ENCODE peak calls at places on chromosomes 5 and 9, in four cellular contexts. One of them, this sample, is unnamed.

GRCh38 chr5:72818866-72819534 is 2.5 kb downstream of the TNPO1 start:
- DNase-seq in kidney epithelial cell: no peak
- DNase-seq in sigmoid colon: peak
- DNase-seq in left ventricle myocardium inferior: peak
- DNase-seq in this sample: peak

GRCh38 chr5:147467973-147468508 is 41.8 kb downstream of the DPYSL3 start:
- DNase-seq in kidney epithelial cell: no peak
- DNase-seq in sigmoid colon: no peak
- DNase-seq in left ventricle myocardium inferior: no peak
- DNase-seq in this sample: no peak

GRCh38 chr9:127124091-127124490 is 1.7 kb upstream of the ANGPTL2 start:
- DNase-seq in kidney epithelial cell: no peak
- DNase-seq in sigmoid colon: peak
- DNase-seq in left ventricle myocardium inferior: no peak
- DNase-seq in this sample: no peak

GRCh38 chr9:11149065-11149464 is 536.3 kb upstream of the PTPRD start:
- DNase-seq in kidney epithelial cell: no peak
- DNase-seq in sigmoid colon: no peak
- DNase-seq in left ventricle myocardium inferior: no peak
- DNase-seq in this sample: no peak

GRCh38 chr9:122334916-122335315 is 35.9 kb upstream of the PTGS1 start:
- DNase-seq in kidney epithelial cell: no peak
- DNase-seq in sigmoid colon: no peak
- DNase-seq in left ventricle myocardium inferior: no peak
- DNase-seq in this sample: no peak

GRCh38 chr5:72109625-72110024 is 2.4 kb downstream of the MAP1B start:
- DNase-seq in kidney epithelial cell: no peak
- DNase-seq in sigmoid colon: no peak
- DNase-seq in left ventricle myocardium inferior: no peak
- DNase-seq in this sample: no peak

GRCh38 chr9:101951598-101951997 is 213.2 kb upstream of the GRIN3A start:
- DNase-seq in kidney epithelial cell: no peak
- DNase-seq in sigmoid colon: no peak
- DNase-seq in left ventricle myocardium inferior: no peak
- DNase-seq in this sample: no peak

GRCh38 chr5:74935752-74936091 is 69.5 kb upstream of the FAM169A start:
- DNase-seq in kidney epithelial cell: no peak
- DNase-seq in sigmoid colon: no peak
- DNase-seq in left ventricle myocardium inferior: no peak
- DNase-seq in this sample: no peak

GRCh38 chr5:132813599-132814440 is 718 bp downstream of the SOWAHA start:
- DNase-seq in kidney epithelial cell: no peak
- DNase-seq in sigmoid colon: peak
- DNase-seq in left ventricle myocardium inferior: no peak
- DNase-seq in this sample: peak

GRCh38 chr9:78866228-78867132 is 569.6 kb downstream of the PSAT1 start:
- DNase-seq in kidney epithelial cell: peak
- DNase-seq in sigmoid colon: no peak
- DNase-seq in left ventricle myocardium inferior: no peak
- DNase-seq in this sample: no peak

GRCh38 chr9:112033237-112034215 is 136.9 kb downstream of the UGCG start:
- DNase-seq in kidney epithelial cell: no peak
- DNase-seq in sigmoid colon: no peak
- DNase-seq in left ventricle myocardium inferior: no peak
- DNase-seq in this sample: no peak

GRCh38 chr5:168328804-168329203 is 37.4 kb downstream of the WWC1 start:
- DNase-seq in kidney epithelial cell: no peak
- DNase-seq in sigmoid colon: no peak
- DNase-seq in left ventricle myocardium inferior: no peak
- DNase-seq in this sample: no peak

GRCh38 chr5:37658440-37658839 is 181.4 kb downstream of the GDNF start:
- DNase-seq in kidney epithelial cell: no peak
- DNase-seq in sigmoid colon: no peak
- DNase-seq in left ventricle myocardium inferior: no peak
- DNase-seq in this sample: no peak

GRCh38 chr9:125701351-125701750 is 5.7 kb downstream of the MAPKAP1 start:
- DNase-seq in kidney epithelial cell: peak
- DNase-seq in sigmoid colon: no peak
- DNase-seq in left ventricle myocardium inferior: no peak
- DNase-seq in this sample: no peak

GRCh38 chr5:172179032-172179989 is 8.7 kb downstream of the STK10 start:
- DNase-seq in kidney epithelial cell: no peak
- DNase-seq in sigmoid colon: no peak
- DNase-seq in left ventricle myocardium inferior: no peak
- DNase-seq in this sample: peak

GRCh38 chr5:160464466-160464797 is 42.8 kb downstream of the PTTG1 start:
- DNase-seq in kidney epithelial cell: no peak
- DNase-seq in sigmoid colon: no peak
- DNase-seq in left ventricle myocardium inferior: no peak
- DNase-seq in this sample: no peak

GRCh38 chr9:7387844-7388243 is 411.7 kb downstream of the DMAC1 start:
- DNase-seq in kidney epithelial cell: no peak
- DNase-seq in sigmoid colon: no peak
- DNase-seq in left ventricle myocardium inferior: peak
- DNase-seq in this sample: no peak

GRCh38 chr9:114140850-114141249 is 14.5 kb upstream of the COL27A1 start:
- DNase-seq in kidney epithelial cell: no peak
- DNase-seq in sigmoid colon: no peak
- DNase-seq in left ventricle myocardium inferior: no peak
- DNase-seq in this sample: no peak

GRCh38 chr9:89676281-89676680 is 71.5 kb downstream of the GADD45G start:
- DNase-seq in kidney epithelial cell: no peak
- DNase-seq in sigmoid colon: peak
- DNase-seq in left ventricle myocardium inferior: peak
- DNase-seq in this sample: no peak

GRCh38 chr9:105030285-105030684 is 102.3 kb upstream of the ABCA1 start:
- DNase-seq in kidney epithelial cell: no peak
- DNase-seq in sigmoid colon: no peak
- DNase-seq in left ventricle myocardium inferior: no peak
- DNase-seq in this sample: no peak

GRCh38 chr5:56534102-56534501 is 281.2 kb upstream of the MAP3K1 start:
- DNase-seq in kidney epithelial cell: peak
- DNase-seq in sigmoid colon: no peak
- DNase-seq in left ventricle myocardium inferior: no peak
- DNase-seq in this sample: no peak

GRCh38 chr9:87596862-87597261 is 99.2 kb downstream of the DAPK1 start:
- DNase-seq in kidney epithelial cell: no peak
- DNase-seq in sigmoid colon: peak
- DNase-seq in left ventricle myocardium inferior: peak
- DNase-seq in this sample: no peak

GRCh38 chr5:65192326-65192725 is 289.4 kb downstream of the ADAMTS6 start:
- DNase-seq in kidney epithelial cell: no peak
- DNase-seq in sigmoid colon: no peak
- DNase-seq in left ventricle myocardium inferior: no peak
- DNase-seq in this sample: no peak

GRCh38 chr9:95783426-95783975 is 92.0 kb upstream of the ERCC6L2 start:
- DNase-seq in kidney epithelial cell: peak
- DNase-seq in sigmoid colon: no peak
- DNase-seq in left ventricle myocardium inferior: no peak
- DNase-seq in this sample: no peak

DNA sequence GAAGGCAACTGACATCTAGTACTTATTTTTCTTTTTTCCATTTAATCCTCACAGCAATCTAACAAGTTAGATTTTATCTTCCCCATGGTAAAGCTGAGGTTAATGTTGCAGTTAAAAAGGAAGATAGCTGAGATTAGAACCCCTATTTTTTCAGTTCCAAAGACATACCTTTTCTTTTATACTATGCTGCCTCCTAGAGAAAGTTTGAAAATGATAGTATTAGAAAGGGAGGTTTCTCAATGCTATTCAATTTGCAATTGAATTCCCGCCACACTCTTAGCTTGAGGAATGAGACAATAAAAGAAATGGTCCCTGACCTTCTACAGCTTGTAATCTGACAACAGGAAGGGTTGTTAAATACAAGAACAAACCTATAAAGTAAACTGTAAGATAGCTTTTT is 195.9 kb upstream of the TRIM32 start:
- DNase-seq in kidney epithelial cell: no peak
- DNase-seq in sigmoid colon: no peak
- DNase-seq in left ventricle myocardium inferior: no peak
- DNase-seq in this sample: no peak
- TF ChIP-seq CTCF in kidney epithelial cell: no peak
- TF ChIP-seq CTCF in sigmoid colon: no peak
- TF ChIP-seq CTCF in left ventricle myocardium inferior: no peak
- TF ChIP-seq CTCF in this sample: no peak

DNA sequence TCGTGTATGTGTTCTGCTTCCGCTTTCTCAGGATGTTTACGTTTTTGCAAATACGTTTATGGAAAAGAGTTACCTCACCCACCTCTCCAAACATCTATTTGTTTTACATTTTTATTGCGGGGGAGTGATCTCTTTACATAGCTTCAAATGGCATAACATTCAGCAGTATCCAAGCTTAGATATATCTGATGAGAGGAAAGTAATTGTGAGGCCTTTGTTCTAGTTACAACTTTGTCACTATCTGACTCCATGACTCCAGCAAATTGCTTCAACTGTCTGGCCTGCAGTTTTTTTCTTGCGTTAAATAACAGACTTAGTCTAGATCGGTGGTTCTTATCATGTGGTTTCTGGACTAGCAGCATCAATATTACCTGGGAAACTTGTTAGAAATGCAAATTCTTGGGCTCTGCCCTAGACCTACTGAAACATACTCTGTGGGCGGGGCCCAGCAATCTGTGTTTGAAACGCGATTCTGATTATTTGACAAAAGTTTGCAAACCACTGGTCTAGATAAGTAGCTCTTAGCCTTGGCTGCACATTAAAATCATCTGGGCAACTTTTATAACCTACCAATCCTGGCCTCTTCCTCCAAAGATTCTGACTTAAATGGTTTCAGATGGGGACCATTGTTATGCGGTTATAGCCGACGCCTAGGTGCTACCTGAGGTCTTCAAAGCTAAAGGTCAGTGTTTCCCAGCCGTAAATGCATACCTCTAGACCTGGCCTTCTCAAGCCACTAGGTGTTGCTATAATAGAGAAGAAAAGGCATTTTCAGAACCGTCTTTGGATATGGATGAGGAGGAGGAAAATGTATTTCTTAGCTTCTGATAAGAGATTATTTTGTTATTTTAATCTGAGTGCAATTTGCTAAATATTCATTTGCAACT is 73.9 kb downstream of the C9orf85 start:
- DNase-seq in kidney epithelial cell: no peak
- DNase-seq in sigmoid colon: no peak
- DNase-seq in left ventricle myocardium inferior: no peak
- DNase-seq in this sample: no peak
- TF ChIP-seq CTCF in kidney epithelial cell: peak
- TF ChIP-seq CTCF in sigmoid colon: no peak
- TF ChIP-seq CTCF in left ventricle myocardium inferior: no peak
- TF ChIP-seq CTCF in this sample: no peak

GRCh38 chr5:157306092-157306491 is 40.2 kb downstream of the CYFIP2 start:
- DNase-seq in kidney epithelial cell: no peak
- DNase-seq in sigmoid colon: no peak
- DNase-seq in left ventricle myocardium inferior: no peak
- DNase-seq in this sample: no peak

GRCh38 chr5:157311595-157311994 is 45.7 kb downstream of the CYFIP2 start:
- DNase-seq in kidney epithelial cell: no peak
- DNase-seq in sigmoid colon: no peak
- DNase-seq in left ventricle myocardium inferior: no peak
- DNase-seq in this sample: no peak

GRCh38 chr5:157309796-157310195 is 43.9 kb downstream of the CYFIP2 start:
- DNase-seq in kidney epithelial cell: no peak
- DNase-seq in sigmoid colon: no peak
- DNase-seq in left ventricle myocardium inferior: no peak
- DNase-seq in this sample: no peak

GRCh38 chr5:157306690-157307089 is 40.8 kb downstream of the CYFIP2 start:
- DNase-seq in kidney epithelial cell: no peak
- DNase-seq in sigmoid colon: no peak
- DNase-seq in left ventricle myocardium inferior: no peak
- DNase-seq in this sample: no peak

DNA sequence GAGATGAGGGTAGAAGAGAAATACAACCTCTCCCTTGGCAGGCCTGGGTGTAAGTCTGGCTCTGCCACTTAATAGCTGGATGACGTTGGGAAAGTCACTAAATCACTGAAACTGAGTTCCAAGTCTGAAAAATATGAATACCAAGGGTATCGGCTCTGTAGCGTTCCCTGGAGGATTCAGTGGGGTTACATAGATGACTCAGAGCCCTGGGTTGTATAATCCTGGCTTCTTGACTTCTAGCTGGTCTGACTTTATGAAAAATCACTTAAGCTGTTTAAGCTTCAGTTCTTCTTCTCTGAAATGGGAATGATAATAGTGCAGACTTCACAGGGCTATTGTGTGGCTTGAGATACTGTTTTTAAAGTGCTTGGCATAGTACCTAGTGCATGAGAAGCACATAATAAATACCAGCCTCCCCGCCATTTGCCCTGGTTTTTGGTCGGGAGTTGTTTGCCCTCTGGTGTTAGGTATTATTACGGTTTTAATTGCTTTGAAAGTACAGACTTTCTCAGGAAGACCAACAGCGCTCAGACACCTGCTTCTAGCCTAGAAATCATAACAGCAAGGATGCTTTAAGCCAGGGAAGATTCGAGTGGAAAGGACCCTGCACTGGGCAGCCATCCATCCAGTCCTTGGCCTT is 43.0 kb downstream of the CYFIP2 start:
- DNase-seq in kidney epithelial cell: no peak
- DNase-seq in sigmoid colon: no peak
- DNase-seq in left ventricle myocardium inferior: no peak
- DNase-seq in this sample: no peak
- TF ChIP-seq CTCF in kidney epithelial cell: no peak
- TF ChIP-seq CTCF in sigmoid colon: no peak
- TF ChIP-seq CTCF in left ventricle myocardium inferior: peak
- TF ChIP-seq CTCF in this sample: no peak

GRCh38 chr5:54909126-54909525 is 76.3 kb downstream of the ESM1 start:
- DNase-seq in kidney epithelial cell: no peak
- DNase-seq in sigmoid colon: no peak
- DNase-seq in left ventricle myocardium inferior: no peak
- DNase-seq in this sample: no peak

GRCh38 chr5:54905246-54905770 is 80.1 kb downstream of the ESM1 start:
- DNase-seq in kidney epithelial cell: no peak
- DNase-seq in sigmoid colon: no peak
- DNase-seq in left ventricle myocardium inferior: no peak
- DNase-seq in this sample: no peak

GRCh38 chr5:54904425-54904824 is 81.0 kb downstream of the ESM1 start:
- DNase-seq in kidney epithelial cell: no peak
- DNase-seq in sigmoid colon: no peak
- DNase-seq in left ventricle myocardium inferior: no peak
- DNase-seq in this sample: no peak

GRCh38 chr5:54902817-54903473 is 82.4 kb downstream of the ESM1 start:
- DNase-seq in kidney epithelial cell: peak
- DNase-seq in sigmoid colon: no peak
- DNase-seq in left ventricle myocardium inferior: no peak
- DNase-seq in this sample: no peak

DNA sequence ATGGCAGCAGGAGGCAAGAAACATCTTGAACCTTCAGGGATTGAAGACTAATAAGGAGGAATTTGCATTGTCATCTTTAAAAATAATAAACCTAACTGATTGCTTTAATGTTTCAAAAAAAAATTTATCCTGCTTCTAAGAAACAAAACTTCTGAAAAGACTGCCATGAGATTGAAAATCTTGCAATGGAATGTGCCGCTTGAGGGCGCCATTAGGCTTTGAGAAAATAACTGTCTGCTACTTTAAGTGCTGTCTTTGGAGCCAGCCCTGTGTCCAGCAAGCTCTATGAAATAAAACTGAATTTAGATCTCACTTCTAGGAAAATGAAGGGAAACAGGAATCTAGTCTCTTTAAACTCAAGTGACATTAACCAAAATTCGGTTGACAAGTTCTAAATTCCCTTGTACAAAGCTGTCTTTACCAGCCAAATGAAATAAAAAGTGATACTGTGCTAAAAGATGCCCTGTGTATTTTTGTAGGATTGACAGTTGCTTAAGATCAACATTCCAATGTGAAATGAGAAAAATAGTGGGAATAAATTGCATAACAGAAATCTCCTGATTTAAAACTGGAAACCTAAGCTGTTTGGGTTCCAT is 79.4 kb downstream of the ESM1 start:
- DNase-seq in kidney epithelial cell: no peak
- DNase-seq in sigmoid colon: peak
- DNase-seq in left ventricle myocardium inferior: peak
- DNase-seq in this sample: peak
- TF ChIP-seq CTCF in kidney epithelial cell: peak
- TF ChIP-seq CTCF in sigmoid colon: peak
- TF ChIP-seq CTCF in left ventricle myocardium inferior: peak
- TF ChIP-seq CTCF in this sample: peak

This sample was measured in GM13976.